ENCODE peak calls at places on chromosomes 1 and 21, in five cellular contexts. K, A, J, H and R are unnamed samples.

GRCh38 chr1:180627411-180627810 is 4.4 kb upstream of the XPR1 start:
- DNase-seq in K (no peak), A (peak), J (no peak), H (no peak), R (no peak)

GRCh38 chr21:28069446-28069845 is 923.2 kb downstream of the LTN1 start:
- DNase-seq in J (no peak), H (no peak), K (no peak), A (no peak), R (no peak)

GRCh38 chr21:43646550-43647260 is 12.6 kb downstream of the HSF2BP start:
- DNase-seq in H (peak), J (peak), A (peak), K (peak), R (peak)

GRCh38 chr1:6967431-6968079 is 182.3 kb downstream of the CAMTA1 start:
- DNase-seq in K (no peak), A (peak), J (no peak), H (no peak), R (no peak)

GRCh38 chr1:118148034-118148433 is 37.0 kb downstream of the SPAG17 start:
- DNase-seq in A (no peak), K (no peak), J (no peak), H (peak), R (no peak)

GRCh38 chr1:18532390-18533170 is 51.9 kb downstream of the KLHDC7A start:
- DNase-seq in K (no peak), H (no peak), A (no peak), J (peak), R (no peak)

GRCh38 chr1:118986291-118986838 is 1.8 kb downstream of the TBX15 start:
- DNase-seq in K (no peak), H (no peak), J (no peak), A (no peak), R (no peak)

GRCh38 chr1:220921991-220922390 is 42.7 kb downstream of the HLX start:
- DNase-seq in K (no peak), H (no peak), A (no peak), J (no peak), R (no peak)

GRCh38 chr1:212164095-212164872 is 120.9 kb upstream of the PPP2R5A start:
- DNase-seq in A (no peak), J (no peak), K (no peak), H (no peak), R (no peak)

GRCh38 chr1:67201891-67202290 is 35.6 kb downstream of the IL23R start:
- DNase-seq in A (no peak), H (no peak), K (no peak), J (no peak), R (no peak)

GRCh38 chr1:245652660-245653427 is 498.1 kb downstream of the KIF26B start:
- DNase-seq in H (no peak), K (no peak), J (no peak), A (no peak), R (no peak)

GRCh38 chr1:41444796-41445195 is 39.7 kb downstream of the EDN2 start:
- DNase-seq in J (no peak), H (no peak), K (no peak), A (no peak), R (no peak)

GRCh38 chr1:41442697-41443251 is 41.7 kb downstream of the EDN2 start:
- DNase-seq in H (no peak), A (no peak), J (no peak), K (no peak), R (no peak)

GRCh38 chr1:41446851-41447610 is 37.5 kb downstream of the EDN2 start:
- DNase-seq in J (no peak), A (no peak), K (no peak), H (no peak), R (no peak)

GRCh38 chr1:41440321-41441090 is 44.0 kb downstream of the EDN2 start:
- DNase-seq in H (no peak), A (no peak), K (no peak), J (no peak), R (no peak)

GRCh38 chr1:41444246-41444645 is 40.2 kb downstream of the EDN2 start:
- DNase-seq in K (no peak), J (no peak), A (no peak), H (no peak), R (no peak)
- TF ChIP-seq CTCF in K (no peak), J (no peak), A (peak), H (peak), R (no peak)

GRCh38 chr1:3410435-3410915 is 44.0 kb upstream of the ARHGEF16 start:
- DNase-seq in A (no peak), H (no peak), J (no peak), K (no peak), R (no peak)

GRCh38 chr1:3408751-3409266 is 45.7 kb upstream of the ARHGEF16 start:
- DNase-seq in A (no peak), J (no peak), K (no peak), H (no peak), R (no peak)

GRCh38 chr1:3412376-3412775 is 42.1 kb upstream of the ARHGEF16 start:
- DNase-seq in J (no peak), K (no peak), H (no peak), A (no peak), R (no peak)

GRCh38 chr1:3411806-3412205 is 42.7 kb upstream of the ARHGEF16 start:
- DNase-seq in K (no peak), H (no peak), J (no peak), A (no peak), R (no peak)

DNA sequence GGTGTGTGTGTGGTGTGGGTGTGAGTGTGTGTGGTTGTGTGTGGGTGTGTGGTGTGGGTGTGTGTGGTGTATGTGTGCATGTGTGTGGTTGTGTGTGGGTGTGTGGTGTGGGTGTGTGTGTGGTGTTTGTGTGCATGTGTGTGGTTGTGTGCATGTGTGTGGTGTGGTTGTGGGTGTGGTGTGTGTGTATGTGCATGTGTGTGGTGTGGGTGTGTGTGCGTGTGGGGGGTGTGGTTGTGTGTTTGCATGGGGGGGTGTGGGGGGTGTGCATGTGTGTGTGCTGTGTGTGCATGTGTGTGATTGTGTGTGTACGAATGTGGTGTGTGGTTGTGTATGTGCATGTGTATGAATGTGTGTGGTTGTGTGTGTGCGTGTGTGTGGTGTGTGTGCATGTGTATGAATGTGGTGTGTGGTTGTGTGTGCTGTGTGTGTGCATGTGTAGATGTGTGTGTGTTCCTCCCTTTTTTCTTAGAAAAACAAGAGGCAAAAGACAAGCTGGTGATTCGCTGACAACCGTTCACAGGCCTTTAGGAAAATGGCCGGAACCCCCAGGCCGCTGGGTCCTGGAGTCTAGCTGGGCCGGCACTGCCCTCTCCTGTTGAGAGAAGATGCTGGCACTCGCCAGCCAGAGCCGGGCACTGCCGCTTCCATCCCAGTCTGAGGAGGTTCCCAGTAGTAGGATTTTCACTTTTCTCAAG is 44.6 kb upstream of the ARHGEF16 start:
- DNase-seq in A (no peak), J (no peak), K (peak), H (peak), R (peak)
- TF ChIP-seq CTCF in A (no peak), J (peak), K (peak), H (peak), R (peak)

GRCh38 chr21:38833122-38833521 is 27.4 kb downstream of the ETS2 start:
- DNase-seq in K (no peak), J (no peak), H (no peak), A (no peak), R (no peak)
- TF ChIP-seq CTCF in K (no peak), J (no peak), H (peak), A (no peak), R (no peak)

GRCh38 chr1:54274448-54274847 is 74.5 kb downstream of the MRPL37 start:
- DNase-seq in J (no peak), K (no peak), A (no peak), H (no peak), R (no peak)
- TF ChIP-seq CTCF in J (no peak), K (no peak), A (no peak), H (peak), R (no peak)

DNA sequence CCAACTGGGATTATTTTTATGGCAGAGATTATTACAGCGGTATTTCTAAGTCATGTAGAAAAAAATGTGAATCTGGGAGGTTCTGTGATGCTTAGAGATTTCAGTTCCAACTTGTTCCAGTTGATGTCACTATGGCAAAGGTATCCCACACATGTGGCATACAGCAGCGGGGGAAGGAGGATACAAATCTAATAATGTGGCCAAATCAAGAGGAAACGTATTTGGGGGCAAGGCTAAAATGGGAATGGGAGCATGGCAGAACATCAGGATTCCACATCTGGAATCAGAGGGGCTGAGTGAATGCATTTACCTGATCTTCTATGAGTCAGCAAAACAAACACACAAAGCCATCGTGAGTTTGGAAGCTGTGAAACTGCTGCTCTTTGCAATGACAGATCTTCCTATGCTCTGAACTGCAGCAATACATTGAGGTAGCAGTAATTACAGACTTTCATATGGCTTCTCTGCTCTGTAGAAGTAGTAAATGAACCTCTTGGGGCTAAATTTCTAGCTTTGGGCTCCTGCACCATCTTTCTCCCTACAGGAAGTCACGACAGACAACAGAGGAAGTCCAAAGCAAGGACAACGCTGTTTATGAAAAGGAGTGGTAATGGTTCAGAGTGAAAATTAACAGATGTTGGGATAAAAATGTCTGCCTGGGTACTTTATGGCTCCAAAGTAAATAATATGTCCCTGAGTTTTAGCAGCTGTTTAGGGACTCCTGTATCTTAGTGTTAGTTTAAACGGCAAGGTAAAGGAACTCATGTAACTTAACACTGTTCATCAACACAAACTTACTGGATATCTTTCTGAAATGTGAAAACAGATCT is 55.6 kb downstream of the GABPA start:
- DNase-seq in K (no peak), A (peak), J (no peak), H (no peak), R (peak)
- TF ChIP-seq CTCF in K (no peak), A (peak), J (no peak), H (peak), R (peak)

GRCh38 chr1:162391790-162392563 is 10.4 kb downstream of the C1orf226 start:
- DNase-seq in A (peak), H (no peak), J (no peak), K (no peak), R (peak)
- TF ChIP-seq CTCF in A (peak), H (peak), J (peak), K (no peak), R (peak)

DNA sequence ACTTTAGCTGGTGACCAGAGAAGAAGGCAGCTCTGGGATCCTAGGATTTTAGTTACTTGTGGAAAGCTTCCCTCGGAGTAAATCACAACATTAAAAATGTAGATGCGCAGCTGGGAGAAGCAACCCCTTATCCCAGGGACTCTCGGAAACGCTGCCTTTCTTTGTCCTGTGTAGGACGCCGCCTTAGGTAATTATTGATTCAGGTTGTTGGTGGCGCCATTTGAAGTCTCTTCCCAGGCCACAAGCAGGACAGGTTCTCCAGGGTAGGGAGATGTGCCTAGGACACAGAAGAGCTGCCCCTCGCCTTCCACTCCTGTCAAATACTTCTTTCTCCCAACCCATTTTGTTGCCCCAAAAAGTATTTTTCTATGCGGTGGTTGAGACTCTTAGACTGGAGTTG is 10.3 kb downstream of the SLC37A1 start:
- DNase-seq in K (no peak), A (no peak), J (no peak), H (no peak), R (no peak)
- TF ChIP-seq CTCF in K (no peak), A (no peak), J (no peak), H (no peak), R (no peak)

DNA sequence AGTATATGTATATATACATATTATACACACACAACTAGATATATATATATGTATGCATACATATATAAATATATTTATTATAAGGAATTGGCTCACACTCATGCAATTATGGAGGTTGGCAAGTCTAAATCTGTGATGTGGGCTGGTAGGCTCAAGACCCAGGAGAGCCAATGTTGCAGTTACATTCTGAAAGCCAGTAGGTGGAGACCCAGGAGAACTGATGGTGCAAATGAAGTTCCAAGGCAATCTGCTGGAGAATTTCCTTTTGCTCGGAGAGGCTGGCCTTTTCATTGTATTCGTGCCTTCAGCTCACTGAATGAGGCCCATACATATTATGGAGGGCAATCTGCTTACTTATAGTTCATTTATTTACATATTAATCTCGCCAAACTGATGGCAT is 9.4 kb downstream of the IVL start:
- DNase-seq in J (no peak), K (no peak), H (no peak), A (no peak), R (peak)
- TF ChIP-seq CTCF in J (peak), K (no peak), H (peak), A (peak), R (peak)

GRCh38 chr1:91507330-91507729 is 6.7 kb downstream of the CDC7 start:
- DNase-seq in A (no peak), H (no peak), J (no peak), K (no peak), R (no peak)

GRCh38 chr1:91510754-91511153 is 10.1 kb downstream of the CDC7 start:
- DNase-seq in A (no peak), J (no peak), K (no peak), H (no peak), R (no peak)

GRCh38 chr1:91511386-91511785 is 10.7 kb downstream of the CDC7 start:
- DNase-seq in H (no peak), K (no peak), J (no peak), A (peak), R (peak)

GRCh38 chr1:91515994-91516393 is 15.3 kb downstream of the CDC7 start:
- DNase-seq in H (no peak), K (no peak), A (no peak), J (no peak), R (no peak)

DNA sequence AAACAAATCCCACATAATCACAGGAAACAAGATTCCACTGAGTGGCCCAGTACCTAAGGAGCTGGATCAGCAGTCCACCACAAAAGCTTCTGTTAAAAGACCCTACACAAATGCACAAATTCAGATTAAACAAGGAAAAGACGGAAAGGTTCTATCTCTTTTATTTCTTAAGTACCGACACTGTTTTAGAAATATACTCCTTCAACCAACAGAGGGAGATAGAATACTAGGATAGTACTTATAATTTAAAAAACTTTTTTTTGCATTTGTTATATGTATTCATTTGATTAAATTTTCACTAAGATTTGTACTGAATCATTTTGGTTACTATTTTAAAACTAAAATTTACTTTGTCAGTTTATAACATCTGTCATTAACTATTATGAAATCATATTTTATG is 12.5 kb downstream of the CDC7 start:
- DNase-seq in H (no peak), J (no peak), K (no peak), A (no peak), R (no peak)
- TF ChIP-seq CTCF in H (peak), J (no peak), K (no peak), A (peak), R (no peak)